ENCODE peak calls at places on chromosomes 2 and 18, in five cellular contexts. V is K562, O is GM23338, X is HepG2, Z is A549. E is an unnamed sample.

GRCh38 chr18:41073372-41073954 is 881.6 kb upstream of the PIK3C3 start:
- DNase-seq in V (no peak), O (no peak), X (no peak), Z (no peak), E (no peak)

GRCh38 chr2:195390686-195391085 is 266.3 kb upstream of the SLC39A10 start:
- DNase-seq in V (no peak), O (no peak), X (no peak), Z (no peak), E (no peak)

GRCh38 chr18:31684279-31685096 is at the start of gene B4GALT6:
- DNase-seq in V (peak), O (peak), X (no peak), Z (peak), E (no peak)

GRCh38 chr2:43934567-43934966 is 61.2 kb downstream of the LRPPRC start:
- DNase-seq in V (no peak), O (no peak), X (no peak), Z (no peak), E (no peak)

GRCh38 chr2:235106874-235107639 is 155.2 kb downstream of the SH3BP4 start:
- DNase-seq in V (peak), O (peak), X (peak), Z (peak), E (no peak)

GRCh38 chr2:137093116-137093515 is 327.8 kb downstream of the THSD7B start:
- DNase-seq in V (no peak), O (no peak), X (no peak), Z (no peak), E (no peak)

GRCh38 chr2:157312866-157313486 is 12.6 kb downstream of the ERMN start:
- DNase-seq in V (no peak), O (no peak), X (no peak), Z (no peak), E (no peak)

GRCh38 chr2:95040470-95040869 is 15.0 kb downstream of the MAL start:
- DNase-seq in V (no peak), O (no peak), X (no peak), Z (no peak), E (no peak)

GRCh38 chr2:98852903-98853302 is 83.1 kb downstream of the CRACDL start:
- DNase-seq in V (no peak), O (no peak), X (no peak), Z (no peak), E (no peak)

GRCh38 chr2:30270166-30270565 is 38.8 kb downstream of the LBH start:
- DNase-seq in V (no peak), O (no peak), X (no peak), Z (no peak), E (no peak)

GRCh38 chr2:54692556-54692955 is 30.9 kb upstream of the EML6 start:
- DNase-seq in V (no peak), O (no peak), X (no peak), Z (no peak), E (no peak)

GRCh38 chr2:69138793-69139510 is 126.0 kb downstream of the ANTXR1 start:
- DNase-seq in V (no peak), O (no peak), X (no peak), Z (peak), E (no peak)

GRCh38 chr2:103009861-103010260 is 248.0 kb downstream of the TMEM182 start:
- DNase-seq in V (no peak), O (no peak), X (no peak), Z (no peak), E (no peak)

GRCh38 chr2:170743530-170744239 is 26.5 kb upstream of the ERICH2 start:
- DNase-seq in V (peak), O (no peak), X (no peak), Z (no peak), E (no peak)

GRCh38 chr2:105573490-105573889 is 171.2 kb upstream of the NCK2 start:
- DNase-seq in V (no peak), O (no peak), X (no peak), Z (no peak), E (no peak)

GRCh38 chr2:62884086-62884485 is 166.5 kb upstream of the OTX1 start:
- DNase-seq in V (no peak), O (no peak), X (no peak), Z (no peak), E (no peak)

GRCh38 chr2:163697846-163698637 is 37.8 kb downstream of the FIGN start:
- DNase-seq in V (no peak), O (peak), X (no peak), Z (no peak), E (no peak)

GRCh38 chr18:36828157-36828629 is 609 bp downstream of the TPGS2 start:
- DNase-seq in V (no peak), O (peak), X (peak), Z (peak), E (no peak)

GRCh38 chr18:76396792-76397191 is 98.2 kb downstream of the ZNF516 start:
- DNase-seq in V (no peak), O (no peak), X (no peak), Z (no peak), E (no peak)

GRCh38 chr2:50556934-50557575 is 474.9 kb downstream of the NRXN1 start:
- DNase-seq in V (no peak), O (no peak), X (no peak), Z (no peak), E (no peak)

GRCh38 chr2:241216211-241216761 is 27.8 kb downstream of the ANO7 start:
- DNase-seq in V (no peak), O (peak), X (no peak), Z (no peak), E (no peak)

GRCh38 chr2:189015378-189015777 is 41.2 kb downstream of the COL3A1 start:
- DNase-seq in V (no peak), O (peak), X (no peak), Z (no peak), E (no peak)

GRCh38 chr2:46954951-46955571 is 39.5 kb upstream of the MCFD2 start:
- DNase-seq in V (peak), O (no peak), X (peak), Z (peak), E (no peak)

GRCh38 chr2:45610281-45611019 is 617 bp downstream of the SRBD1 start:
- DNase-seq in V (peak), O (peak), X (peak), Z (peak), E (peak)

GRCh38 chr2:88069117-88069516 is 1.5 kb downstream of the SMYD1 start:
- DNase-seq in V (no peak), O (no peak), X (no peak), Z (no peak), E (no peak)

GRCh38 chr18:63480892-63481291 is 4.1 kb downstream of the SERPINB5 start:
- DNase-seq in V (no peak), O (no peak), X (no peak), Z (no peak), E (no peak)

GRCh38 chr2:68031546-68032160 is 31.2 kb downstream of the C1D start:
- DNase-seq in V (peak), O (peak), X (peak), Z (peak), E (peak)

GRCh38 chr2:7774481-7774880 is 857.3 kb downstream of the RNF144A start:
- DNase-seq in V (no peak), O (no peak), X (no peak), Z (no peak), E (no peak)

GRCh38 chr2:108825736-108826135 is 39.2 kb downstream of the CCDC138 start:
- DNase-seq in V (no peak), O (no peak), X (no peak), Z (no peak), E (no peak)

GRCh38 chr2:174722942-174723598 is 41.2 kb downstream of the CHRNA1 start:
- DNase-seq in V (no peak), O (no peak), X (no peak), Z (no peak), E (no peak)

GRCh38 chr2:37354571-37354970 is 10.1 kb downstream of the QPCT start:
- DNase-seq in V (no peak), O (no peak), X (no peak), Z (no peak), E (no peak)

GRCh38 chr2:140023291-140023690 is 1243.1 kb upstream of the NXPH2 start:
- DNase-seq in V (no peak), O (no peak), X (no peak), Z (no peak), E (no peak)

GRCh38 chr2:117948585-117948984 is 65.3 kb downstream of the CCDC93 start:
- DNase-seq in V (no peak), O (no peak), X (no peak), Z (no peak), E (no peak)

GRCh38 chr18:57837917-57838548 is 34.9 kb upstream of the ATP8B1 start:
- DNase-seq in V (no peak), O (no peak), X (no peak), Z (no peak), E (peak)

GRCh38 chr2:201344663-201345366 is 12.3 kb downstream of the FLACC1 start:
- DNase-seq in V (peak), O (peak), X (peak), Z (peak), E (peak)

GRCh38 chr2:20071397-20072383 is 20.3 kb upstream of the LAPTM4A start:
- DNase-seq in V (no peak), O (peak), X (peak), Z (peak), E (no peak)
- TF ChIP-seq JUNB in V (no peak), O (no peak), X (no peak), Z (no peak), E (no peak)

DNA sequence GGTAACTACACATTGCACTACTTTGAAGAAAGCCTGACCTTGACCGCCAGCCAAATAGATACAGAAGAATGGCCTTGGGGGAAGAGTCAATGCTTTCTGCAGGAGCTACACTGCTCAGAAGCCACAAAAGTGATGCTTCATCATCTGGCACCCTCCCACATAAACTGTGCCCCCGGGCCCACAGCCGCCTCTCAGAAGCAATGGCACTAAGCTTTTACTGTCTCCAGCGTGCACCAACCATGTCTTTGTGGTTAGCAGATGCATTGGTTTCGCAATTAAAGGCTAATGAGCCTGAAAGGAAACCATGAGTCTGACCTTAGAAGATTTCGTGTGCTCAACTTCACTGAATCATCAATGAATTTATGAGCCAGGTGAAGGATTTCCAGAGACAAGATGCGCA is 209.4 kb upstream of the TRIB2 start:
- DNase-seq in V (no peak), O (no peak), X (no peak), Z (no peak), E (peak)
- TF ChIP-seq JUNB in V (no peak), O (no peak), X (no peak), Z (no peak), E (no peak)

DNA sequence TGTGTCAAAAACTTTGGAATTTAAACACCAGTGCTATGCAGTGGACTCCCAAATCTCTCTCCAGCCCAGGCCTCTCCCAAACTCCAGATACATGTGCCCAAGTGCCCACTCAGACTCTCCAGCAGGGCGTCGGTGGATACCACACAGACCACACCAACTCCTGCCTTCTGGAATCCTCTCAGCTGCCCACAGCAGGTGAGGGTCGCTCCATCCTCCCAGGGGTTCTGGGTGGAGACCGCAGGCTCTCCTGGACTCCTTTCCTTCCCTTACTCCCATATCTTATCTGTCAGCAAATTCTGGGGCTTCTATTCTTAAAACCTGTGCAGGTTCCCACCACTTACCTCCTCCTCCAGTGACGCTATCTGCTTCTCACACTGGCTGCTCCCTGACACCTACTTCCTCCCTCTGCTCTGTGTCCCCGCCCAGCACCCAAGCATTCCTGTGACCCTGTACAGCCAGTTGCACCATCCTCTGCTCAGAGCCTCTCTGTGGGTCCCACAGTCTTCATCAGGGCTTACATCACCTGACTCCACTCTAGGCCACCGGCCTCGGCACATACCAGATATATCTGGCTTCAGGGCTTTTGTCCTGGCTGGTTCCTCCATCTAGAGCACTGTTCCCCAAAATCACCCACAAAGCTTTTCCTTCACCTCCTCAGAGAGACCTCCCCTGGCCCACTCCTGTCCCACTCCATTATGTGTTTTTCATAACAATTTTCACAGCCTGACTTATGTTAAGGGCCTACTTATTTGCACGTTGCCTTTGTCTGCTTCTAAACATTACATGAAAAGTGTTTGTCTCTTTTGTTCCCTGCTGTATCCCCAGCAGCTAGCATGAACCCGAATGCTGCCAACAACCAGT is 2.6 kb upstream of the IMP4 start:
- DNase-seq in V (peak), O (no peak), X (no peak), Z (no peak), E (no peak)
- TF ChIP-seq JUNB in V (no peak), O (no peak), X (no peak), Z (no peak), E (no peak)

DNA sequence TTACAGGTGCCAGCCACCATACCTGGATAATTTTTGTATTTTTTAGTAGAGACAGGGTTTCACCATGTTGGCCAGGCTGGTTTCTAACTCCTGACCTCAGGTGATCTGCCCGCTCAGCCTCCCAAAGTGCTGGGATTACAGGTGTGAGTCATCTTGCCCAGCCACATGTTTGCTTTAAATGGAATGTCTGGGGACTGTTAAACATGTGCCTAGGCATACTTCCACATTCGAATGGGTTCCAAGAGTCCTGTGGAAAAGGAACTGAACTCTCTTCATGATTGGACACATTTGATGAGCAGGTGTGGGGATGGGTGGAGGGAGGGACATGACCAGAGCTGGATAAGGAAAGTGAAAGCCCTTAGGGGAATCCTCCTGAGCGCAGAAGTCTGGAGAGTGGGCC is 58.4 kb upstream of the GREB1L start:
- DNase-seq in V (no peak), O (no peak), X (peak), Z (no peak), E (no peak)
- TF ChIP-seq JUNB in V (no peak), O (no peak), X (no peak), Z (no peak), E (no peak)

GRCh38 chr2:158779621-158780020 is 15.5 kb upstream of the DAPL1 start:
- DNase-seq in V (no peak), O (no peak), X (no peak), Z (no peak), E (no peak)

GRCh38 chr2:158782126-158782525 is 13.0 kb upstream of the DAPL1 start:
- DNase-seq in V (no peak), O (no peak), X (no peak), Z (no peak), E (no peak)

GRCh38 chr2:158781562-158781961 is 13.6 kb upstream of the DAPL1 start:
- DNase-seq in V (no peak), O (no peak), X (no peak), Z (peak), E (no peak)

GRCh38 chr2:158783923-158784322 is 11.2 kb upstream of the DAPL1 start:
- DNase-seq in V (no peak), O (no peak), X (no peak), Z (no peak), E (no peak)

DNA sequence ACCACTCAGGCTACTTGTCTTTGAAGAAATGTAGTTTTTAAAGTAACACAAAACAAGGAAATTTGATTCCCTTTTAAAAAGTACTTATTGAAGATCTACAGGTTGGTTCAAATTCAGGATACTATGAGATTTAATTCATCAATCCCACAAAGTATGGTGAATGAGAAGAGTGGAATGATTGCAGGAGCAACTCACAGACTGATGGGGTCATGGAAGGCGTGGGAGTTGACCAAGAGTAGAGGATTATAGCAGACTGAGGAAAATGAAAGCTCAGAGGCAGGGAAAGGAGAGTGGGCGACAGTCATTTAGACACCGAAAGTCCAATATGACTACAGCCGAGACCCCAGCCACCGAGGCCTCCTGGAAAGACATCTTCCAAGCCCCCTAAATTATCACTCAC is 12.5 kb upstream of the DAPL1 start:
- DNase-seq in V (no peak), O (no peak), X (no peak), Z (no peak), E (no peak)
- TF ChIP-seq JUNB in V (no peak), O (no peak), X (no peak), Z (no peak), E (no peak)

GRCh38 chr2:10990561-10991111 is 78.9 kb downstream of the KCNF1 start:
- DNase-seq in V (no peak), O (no peak), X (no peak), Z (no peak), E (no peak)
- TF ChIP-seq JUNB in V (no peak), O (no peak), X (no peak), Z (no peak), E (no peak)

GRCh38 chr2:186991766-186992417 is 142.9 kb upstream of the ZSWIM2 start:
- DNase-seq in V (no peak), O (no peak), X (no peak), Z (no peak), E (no peak)
- TF ChIP-seq JUNB in V (no peak), O (no peak), X (no peak), Z (no peak), E (no peak)

GRCh38 chr2:197322729-197323720 is 12.4 kb upstream of the ANKRD44 start:
- DNase-seq in V (no peak), O (peak), X (peak), Z (no peak), E (no peak)
- TF ChIP-seq JUNB in V (no peak), O (no peak), X (no peak), Z (no peak), E (no peak)

E was measured in GM12878.